ENCODE peak calls at places on chromosomes 12 and 14, in four cellular contexts. M is activated T-cell treated with anti-CD3 and anti-CD28 coated beads, Interleukin-2, amount 50 U/mL, for 72 hours; R is left cardiac atrium; V is sciatic nerve. T is an unnamed sample.

GRCh38 chr14:67738740-67739504 is 37.2 kb downstream of the RDH12 start:
- ATAC-seq in M (no peak), R (peak; percentile 86), V (peak; percentile 96), T (no peak)

GRCh38 chr14:105492051-105492965 is 1.3 kb downstream of the TEDC1 start:
- ATAC-seq in M (no peak), R (no peak), V (no peak), T (no peak)

GRCh38 chr12:60465060-60465459 is 869.2 kb downstream of the SLC16A7 start:
- ATAC-seq in M (no peak), R (no peak), V (no peak), T (no peak)

GRCh38 chr14:23544511-23545447 is 6.8 kb downstream of the ZFHX2 start:
- ATAC-seq in M (no peak), R (peak; percentile 95), V (peak; percentile 92), T (no peak)

GRCh38 chr14:58401587-58401986 is 5.9 kb downstream of the TOMM20L start:
- ATAC-seq in M (peak; percentile 60), R (no peak), V (no peak), T (no peak)

GRCh38 chr12:88309546-88309945 is 167.4 kb downstream of the TMTC3 start:
- ATAC-seq in M (no peak), R (no peak), V (no peak), T (no peak)

GRCh38 chr14:50772361-50772760 is 58.6 kb downstream of the NIN start:
- ATAC-seq in M (no peak), R (no peak), V (no peak), T (no peak)

GRCh38 chr12:1719139-1719538 is 28.3 kb downstream of the ADIPOR2 start:
- ATAC-seq in M (no peak), R (peak; percentile 55), V (peak; percentile 86), T (no peak)

GRCh38 chr12:50241178-50241577 is 42.1 kb downstream of the LIMA1 start:
- ATAC-seq in M (no peak), R (no peak), V (no peak), T (no peak)

GRCh38 chr12:46664771-46665287 is 161.0 kb downstream of the SLC38A4 start:
- ATAC-seq in M (peak; percentile 90), R (no peak), V (no peak), T (peak; percentile 62)

GRCh38 chr12:110228756-110229155 is 52.3 kb upstream of the ATP2A2 start:
- ATAC-seq in M (no peak), R (no peak), V (no peak), T (no peak)

GRCh38 chr12:124387510-124387855 is 92.6 kb downstream of the RFLNA start:
- ATAC-seq in M (no peak), R (peak; percentile 2), V (no peak), T (no peak)

GRCh38 chr12:2198088-2198501 is 145.3 kb downstream of the CACNA1C start:
- ATAC-seq in M (no peak), R (no peak), V (no peak), T (no peak)

GRCh38 chr12:96444403-96444802 is 44.2 kb upstream of the CDK17 start:
- ATAC-seq in M (no peak), R (no peak), V (no peak), T (no peak)

GRCh38 chr14:45426685-45427282 is 173.8 kb upstream of the MIS18BP1 start:
- ATAC-seq in M (no peak), R (peak; percentile 50), V (no peak), T (no peak)

GRCh38 chr14:32933943-32934890 is 4.5 kb upstream of the NPAS3 start:
- ATAC-seq in M (no peak), R (peak; percentile 7), V (peak; percentile 31), T (no peak)

GRCh38 chr14:71583246-71583645 is 349.0 kb upstream of the RGS6 start:
- ATAC-seq in M (no peak), R (no peak), V (no peak), T (no peak)

GRCh38 chr12:30807695-30808034 is 52.9 kb upstream of the CAPRIN2 start:
- ATAC-seq in M (no peak), R (no peak), V (no peak), T (no peak)

GRCh38 chr12:53102883-53103807 is at the start of gene SOAT2:
- ATAC-seq in M (peak; percentile 84), R (no peak), V (no peak), T (peak; percentile 81)

GRCh38 chr14:102784892-102785597 is 7.8 kb downstream of the TRAF3 start:
- ATAC-seq in M (peak; percentile 71), R (peak; percentile 59), V (no peak), T (no peak)

GRCh38 chr12:19397534-19397933 is 41.8 kb upstream of the AEBP2 start:
- ATAC-seq in M (no peak), R (no peak), V (no peak), T (no peak)

GRCh38 chr12:31989987-31990386 is 30.8 kb downstream of the RESF1 start:
- ATAC-seq in M (peak; percentile 76), R (no peak), V (no peak), T (no peak)

GRCh38 chr14:68014771-68015170 is 195.2 kb downstream of the RAD51B start:
- ATAC-seq in M (no peak), R (no peak), V (no peak), T (no peak)

GRCh38 chr12:101620762-101621133 is 26.0 kb downstream of the MYBPC1 start:
- ATAC-seq in M (no peak), R (no peak), V (no peak), T (no peak)

GRCh38 chr14:89336338-89336737 is 80.7 kb downstream of the FOXN3 start:
- ATAC-seq in M (peak; percentile 25), R (no peak), V (no peak), T (peak; percentile 65)

GRCh38 chr14:93114068-93114710 is 1.5 kb downstream of the ITPK1 start:
- ATAC-seq in M (no peak), R (no peak), V (no peak), T (no peak)

GRCh38 chr12:3882896-3883564 is 9.8 kb upstream of the PARP11 start:
- ATAC-seq in M (peak; percentile 72), R (no peak), V (peak; percentile 69), T (peak; percentile 67)

GRCh38 chr14:75223664-75224154 is 47.3 kb upstream of the TMED10 start:
- ATAC-seq in M (no peak), R (peak; percentile 43), V (peak; percentile 82), T (peak; percentile 90)

GRCh38 chr12:75754698-75755097 is 243.3 kb upstream of the KRR1 start:
- ATAC-seq in M (peak; percentile 36), R (no peak), V (no peak), T (no peak)

GRCh38 chr14:57402173-57402852 is 11.9 kb downstream of the NAA30 start:
- ATAC-seq in M (no peak), R (no peak), V (no peak), T (no peak)

GRCh38 chr12:110913119-110914056 is 7.0 kb downstream of the MYL2 start:
- ATAC-seq in M (no peak), R (no peak), V (no peak), T (peak; percentile 98)

GRCh38 chr12:20272801-20273200 is 95.5 kb upstream of the PDE3A start:
- ATAC-seq in M (no peak), R (peak; percentile 84), V (peak; percentile 68), T (no peak)

T was measured in stimulated activated memory B cell treated with anti-CD40 and anti-IgM and Interleukin-4, amounts not matched to agents 10 μg/mL and 1 μg/mL and 100 μg/mL, for 72 hours.